ENCODE peak calls at places on chromosome 21, in five cellular contexts. M is anterior cingulate cortex; B is iPS DF 6.9; F is activated naive CD8-positive, alpha-beta T cell treated with anti-CD3 and anti-CD28 coated beads for 36 hours; R is activated naive CD4-positive, alpha-beta T cell treated with anti-CD3 and anti-CD28 coated beads, Interleukin-2, amount 10 ng/mL, durations not matched to agents 7 days and 5 days. D is an unnamed sample.

GRCh38 chr21:25578070-25578961 is 29.0 kb downstream of the MRPL39 start:
- DNase-seq in M (no peak), B (no peak), F (peak), R (no peak), D (peak)

GRCh38 chr21:38524168-38525153 is 26.2 kb upstream of the ERG start:
- DNase-seq in M (no peak), B (no peak), F (no peak), R (no peak), D (no peak)

GRCh38 chr21:25307489-25307888 is 299.8 kb downstream of the MRPL39 start:
- DNase-seq in M (no peak), B (no peak), F (no peak), R (no peak), D (no peak)

GRCh38 chr21:46161180-46161799 is 5.9 kb upstream of the FTCD start:
- DNase-seq in M (no peak), B (no peak), F (peak), R (peak), D (no peak)

GRCh38 chr21:43866233-43866632 is 1.2 kb downstream of the AGPAT3 start:
- DNase-seq in M (peak), B (no peak), F (peak), R (peak), D (no peak)

GRCh38 chr21:27258222-27258621 is 291.3 kb upstream of the ADAMTS5 start:
- DNase-seq in M (no peak), B (no peak), F (no peak), R (no peak), D (no peak)

GRCh38 chr21:41630249-41630648 is 122.3 kb upstream of the TMPRSS2 start:
- DNase-seq in M (no peak), B (no peak), F (no peak), R (no peak), D (no peak)

GRCh38 chr21:24428539-24429186 is 1178.6 kb downstream of the MRPL39 start:
- DNase-seq in M (no peak), B (no peak), F (no peak), R (peak), D (no peak)

GRCh38 chr21:33901421-33902288 is 13.9 kb downstream of the ATP5PO start:
- DNase-seq in M (peak), B (no peak), F (no peak), R (peak), D (no peak)

GRCh38 chr21:25813917-25814316 is 79.1 kb downstream of the GABPA start:
- DNase-seq in M (no peak), B (no peak), F (no peak), R (no peak), D (no peak)

GRCh38 chr21:33936221-33937038 is 20.8 kb upstream of the ATP5PO start:
- DNase-seq in M (no peak), B (no peak), F (no peak), R (peak), D (no peak)

GRCh38 chr21:28473530-28474225 is 519.0 kb downstream of the LTN1 start:
- DNase-seq in M (no peak), B (no peak), F (no peak), R (no peak), D (no peak)

GRCh38 chr21:38170283-38170682 is 86.5 kb upstream of the KCNJ15 start:
- DNase-seq in M (no peak), B (no peak), F (no peak), R (peak), D (no peak)

GRCh38 chr21:40120944-40121575 is 253.8 kb downstream of the PCP4 start:
- DNase-seq in M (no peak), B (no peak), F (no peak), R (no peak), D (no peak)

GRCh38 chr21:44618909-44619308 is 7.0 kb downstream of the KRTAP10-8 start:
- DNase-seq in M (no peak), B (no peak), F (peak), R (peak), D (peak)

GRCh38 chr21:42696026-42696380 is 42.6 kb downstream of the PDE9A start:
- DNase-seq in M (no peak), B (no peak), F (no peak), R (no peak), D (no peak)

GRCh38 chr21:14956826-14957225 is 108.0 kb downstream of the NRIP1 start:
- DNase-seq in M (no peak), B (no peak), F (no peak), R (no peak), D (no peak)

GRCh38 chr21:29007801-29008200 is 11.3 kb downstream of the RWDD2B start:
- DNase-seq in M (no peak), B (no peak), F (no peak), R (no peak), D (no peak)

GRCh38 chr21:26068776-26069175 is 101.8 kb downstream of the APP start:
- DNase-seq in M (no peak), B (no peak), F (no peak), R (no peak), D (no peak)

GRCh38 chr21:39720126-39720778 is 24.7 kb upstream of the IGSF5 start:
- DNase-seq in M (no peak), B (no peak), F (no peak), R (no peak), D (no peak)

GRCh38 chr21:39175154-39175553 is 8.1 kb downstream of the PSMG1 start:
- DNase-seq in M (no peak), B (no peak), F (no peak), R (no peak), D (no peak)

GRCh38 chr21:42666023-42666747 is 12.8 kb downstream of the PDE9A start:
- DNase-seq in M (no peak), B (no peak), F (peak), R (peak), D (no peak)

GRCh38 chr21:17436626-17437111 is 76.2 kb upstream of the CXADR start:
- DNase-seq in M (no peak), B (no peak), F (no peak), R (no peak), D (no peak)

GRCh38 chr21:44965251-44966022 is 25.6 kb downstream of the SLX9 start:
- DNase-seq in M (no peak), B (no peak), F (peak), R (no peak), D (no peak)

GRCh38 chr21:28261291-28261690 is 731.4 kb downstream of the LTN1 start:
- DNase-seq in M (no peak), B (no peak), F (no peak), R (no peak), D (no peak)

GRCh38 chr21:41162111-41162510 is 5.8 kb upstream of the BACE2 start:
- DNase-seq in M (no peak), B (no peak), F (no peak), R (no peak), D (no peak)

GRCh38 chr21:17491716-17492414 is 21.0 kb upstream of the CXADR start:
- DNase-seq in M (no peak), B (no peak), F (no peak), R (no peak), D (no peak)

GRCh38 chr21:46151261-46151988 is 4.0 kb downstream of the FTCD start:
- DNase-seq in M (no peak), B (no peak), F (no peak), R (peak), D (no peak)

GRCh38 chr21:38477241-38477640 is 21.0 kb downstream of the ERG start:
- DNase-seq in M (no peak), B (no peak), F (no peak), R (no peak), D (no peak)